ENCODE peak calls at places on chromosomes 5 and 9, in five cellular contexts. O is stimulated activated CD4-positive, alpha-beta T cell treated with anti-CD3 and anti-CD28 coated beads, Interleukin-2, amount 100 ng/mL, for 24 hours; L is Ammon's horn; U is right lobe of liver; Q is activated T-cell treated with anti-CD3 and anti-CD28 coated beads, Interleukin-2, amount 50 U/mL, for 48 hours. E is an unnamed sample.

GRCh38 chr5:120207139-120207538 is 257.0 kb upstream of the PRR16 start:
- DNase-seq in U (no peak), Q (no peak), O (no peak), L (no peak), E (no peak)

GRCh38 chr5:141657937-141658545 is 6.8 kb upstream of the FCHSD1 start:
- DNase-seq in U (no peak), O (no peak), L (no peak), Q (no peak), E (no peak)

GRCh38 chr5:96968074-96968473 is 32.2 kb downstream of the LNPEP start:
- DNase-seq in Q (no peak), O (no peak), U (no peak), L (no peak), E (no peak)

GRCh38 chr5:122581629-122582028 is 193.3 kb upstream of the SNX2 start:
- DNase-seq in L (no peak), Q (no peak), O (no peak), U (no peak), E (no peak)

GRCh38 chr5:115602585-115603125 is 376 bp upstream of the TICAM2 start:
- DNase-seq in Q (no peak), U (no peak), L (no peak), O (no peak), E (no peak)

GRCh38 chr9:130629443-130630090 is 34.8 kb upstream of the PRDM12 start:
- DNase-seq in O (no peak), U (no peak), Q (no peak), L (peak; percentile 58), E (no peak)

GRCh38 chr9:137205126-137206069 is at the start of the genes NDOR1 and TMEM203:
- DNase-seq in O (peak; percentile 97), U (peak; percentile 96), L (peak; percentile 94), Q (peak; percentile 97), E (peak; percentile 95)

GRCh38 chr9:16039103-16039987 is 486.5 kb downstream of the CCDC171 start:
- DNase-seq in L (no peak), U (no peak), O (peak; percentile 10), Q (no peak), E (no peak)

GRCh38 chr9:24436761-24437160 is 108.9 kb downstream of the IZUMO3 start:
- DNase-seq in O (no peak), L (no peak), U (no peak), Q (no peak), E (no peak)

GRCh38 chr9:93555370-93555769 is 21.0 kb upstream of the PHF2 start:
- DNase-seq in L (no peak), U (no peak), Q (no peak), O (no peak), E (no peak)

GRCh38 chr5:150178262-150178661 is 11.6 kb upstream of the SLC6A7 start:
- DNase-seq in L (no peak), Q (no peak), U (no peak), O (no peak), E (no peak)

GRCh38 chr5:150780180-150780692 is 1.7 kb downstream of the SMIM3 start:
- DNase-seq in O (no peak), U (no peak), L (no peak), Q (peak; percentile 64), E (peak; percentile 16)

GRCh38 chr5:74638776-74639537 is 1.6 kb downstream of the ENC1 start:
- DNase-seq in O (no peak), L (no peak), U (no peak), Q (no peak), E (no peak)

GRCh38 chr5:172051643-172052362 is 45.4 kb upstream of the FBXW11 start:
- DNase-seq in Q (no peak), U (no peak), O (no peak), L (no peak), E (no peak)

GRCh38 chr9:23822331-23823169 is 3.5 kb downstream of the ELAVL2 start:
- DNase-seq in Q (no peak), L (no peak), O (no peak), U (no peak), E (no peak)

GRCh38 chr5:98053170-98053569 is 720.3 kb upstream of the RGMB start:
- DNase-seq in L (no peak), O (no peak), U (no peak), Q (no peak), E (no peak)

GRCh38 chr9:121383715-121384114 is 13.7 kb upstream of the STOM start:
- DNase-seq in U (no peak), L (no peak), Q (no peak), O (no peak), E (no peak)

GRCh38 chr9:1210954-1211353 is 160.8 kb downstream of the DMRT2 start:
- DNase-seq in Q (no peak), U (no peak), L (no peak), O (no peak), E (no peak)

GRCh38 chr9:93111371-93112115 is 15.5 kb downstream of the CARD19 start:
- DNase-seq in O (no peak), U (peak; percentile 65), Q (no peak), L (no peak), E (no peak)

GRCh38 chr5:136062563-136063274 is 33.9 kb downstream of the TGFBI start:
- DNase-seq in U (no peak), O (no peak), Q (no peak), L (no peak), E (no peak)

GRCh38 chr9:86940774-86941173 is 6.5 kb downstream of the GAS1 start:
- DNase-seq in Q (no peak), L (no peak), O (no peak), U (no peak), E (no peak)

GRCh38 chr5:8906303-8906967 is 639.4 kb downstream of the SEMA5A start:
- DNase-seq in Q (no peak), O (no peak), U (no peak), L (no peak), E (no peak)

GRCh38 chr5:135266975-135267374 is 132.1 kb downstream of the MACROH2A1 start:
- DNase-seq in Q (no peak), L (no peak), U (no peak), O (no peak), E (no peak)

GRCh38 chr5:30197662-30198061 is 995.8 kb upstream of the CDH6 start:
- DNase-seq in Q (no peak), U (no peak), O (no peak), L (no peak), E (no peak)

GRCh38 chr5:180340856-180341255 is 12.3 kb downstream of the GFPT2 start:
- DNase-seq in O (no peak), L (no peak), U (no peak), Q (no peak), E (no peak)

GRCh38 chr5:150764530-150764929 is 5.7 kb upstream of the DCTN4 start:
- DNase-seq in L (no peak), Q (no peak), U (no peak), O (no peak), E (no peak)

GRCh38 chr5:134001938-134002731 is 2.6 kb downstream of the VDAC1 start:
- DNase-seq in L (no peak), Q (no peak), U (no peak), O (no peak), E (no peak)

GRCh38 chr9:109254317-109254716 is 66.5 kb downstream of the EPB41L4B start:
- DNase-seq in Q (no peak), U (no peak), L (no peak), O (no peak), E (no peak)

GRCh38 chr5:33209252-33209651 is 231.5 kb upstream of the TARS1 start:
- DNase-seq in L (no peak), Q (no peak), U (no peak), O (no peak), E (no peak)

GRCh38 chr5:177593511-177593910 is 1.5 kb downstream of the TMED9 start:
- DNase-seq in U (no peak), O (no peak), Q (no peak), L (no peak), E (no peak)

GRCh38 chr9:35649431-35650340 is 1.0 kb downstream of the SIT1 start:
- DNase-seq in Q (peak; percentile 66), O (peak; percentile 63), L (no peak), U (no peak), E (peak; percentile 53)

GRCh38 chr9:87442451-87442850 is 55.2 kb upstream of the DAPK1 start:
- DNase-seq in Q (no peak), L (no peak), U (no peak), O (no peak), E (no peak)

GRCh38 chr9:4077499-4078102 is 222.3 kb downstream of the GLIS3 start:
- DNase-seq in O (peak; percentile 70), U (peak; percentile 64), L (no peak), Q (peak; percentile 71), E (peak; percentile 22)

GRCh38 chr5:151014680-151015343 is 5.6 kb upstream of the GPX3 start:
- DNase-seq in O (no peak), Q (no peak), L (no peak), U (no peak), E (no peak)

GRCh38 chr5:151449288-151449687 is 1.9 kb downstream of the SLC36A1 start:
- DNase-seq in L (no peak), U (no peak), O (no peak), Q (no peak), E (no peak)

E was measured in activated naive CD4-positive, alpha-beta T cell treated with Interleukin-2 at 50 U/mL for 16 hours.